ENCODE peak calls at places on chromosomes 3 and 15, in four cellular contexts. I, S, K and J are unnamed samples.
A peak's percentile ranks its signal among the peaks of the same experiment; 100 is the strongest.

GRCh38 chr3:102017784-102018183 is 168.5 kb downstream of the NFKBIZ start:
- DNase-seq in K (no peak), S (no peak), I (no peak), J (no peak)

GRCh38 chr3:125150525-125151436 is 61.8 kb downstream of the SLC12A8 start:
- DNase-seq in I (no peak), S (no peak), K (no peak), J (no peak)

GRCh38 chr3:172333692-172334457 is 114.4 kb downstream of the GHSR start:
- DNase-seq in S (no peak), I (no peak), K (no peak), J (no peak)

GRCh38 chr3:114770874-114771273 is 376.2 kb downstream of the ZBTB20 start:
- DNase-seq in S (no peak), I (no peak), K (no peak), J (no peak)

GRCh38 chr3:27575509-27575908 is 91.3 kb upstream of the SLC4A7 start:
- DNase-seq in K (no peak), I (no peak), S (no peak), J (no peak)

GRCh38 chr3:113736548-113737089 is 9.4 kb downstream of the NAA50 start:
- DNase-seq in I (no peak), K (no peak), S (no peak), J (peak; percentile 4)

GRCh38 chr3:158631986-158632385 is 12.3 kb upstream of the GFM1 start:
- DNase-seq in K (no peak), I (no peak), S (no peak), J (no peak)

GRCh38 chr15:64527263-64527984 is 67.0 kb downstream of the ZNF609 start:
- DNase-seq in K (no peak), I (no peak), S (no peak), J (no peak)

GRCh38 chr15:42007386-42007785 is 13.5 kb downstream of the PLA2G4E start:
- DNase-seq in S (no peak), K (no peak), I (no peak), J (no peak)

GRCh38 chr15:38944551-38944950 is 379.9 kb upstream of the RASGRP1 start:
- DNase-seq in I (no peak), S (no peak), K (no peak), J (no peak)

GRCh38 chr3:66956740-66957139 is 41.4 kb upstream of the KBTBD8 start:
- DNase-seq in K (no peak), I (no peak), S (no peak), J (no peak)

GRCh38 chr3:101193957-101194356 is 126.4 kb downstream of the IMPG2 start:
- DNase-seq in K (no peak), S (no peak), I (no peak), J (no peak)

GRCh38 chr3:7029562-7029961 is 168.6 kb downstream of the GRM7 start:
- DNase-seq in K (no peak), I (no peak), S (no peak), J (no peak)

GRCh38 chr3:49673715-49674490 is at the start of gene APEH:
- DNase-seq in I (peak; percentile 95), S (peak; percentile 98), K (peak; percentile 88), J (peak; percentile 93)

GRCh38 chr3:160869825-160870224 is 113.8 kb downstream of the PPM1L start:
- DNase-seq in K (no peak), S (no peak), I (peak; percentile 68), J (peak; percentile 56)

GRCh38 chr15:101138913-101139880 is 112.7 kb downstream of the CHSY1 start:
- DNase-seq in I (no peak), K (no peak), S (no peak), J (no peak)

GRCh38 chr3:146274833-146275232 is 23.9 kb upstream of the PLSCR4 start:
- DNase-seq in I (no peak), S (no peak), K (no peak), J (no peak)
- TF ChIP-seq POLR2AphosphoS5 in I (no peak), S (no peak), K (no peak), J (no peak)

DNA sequence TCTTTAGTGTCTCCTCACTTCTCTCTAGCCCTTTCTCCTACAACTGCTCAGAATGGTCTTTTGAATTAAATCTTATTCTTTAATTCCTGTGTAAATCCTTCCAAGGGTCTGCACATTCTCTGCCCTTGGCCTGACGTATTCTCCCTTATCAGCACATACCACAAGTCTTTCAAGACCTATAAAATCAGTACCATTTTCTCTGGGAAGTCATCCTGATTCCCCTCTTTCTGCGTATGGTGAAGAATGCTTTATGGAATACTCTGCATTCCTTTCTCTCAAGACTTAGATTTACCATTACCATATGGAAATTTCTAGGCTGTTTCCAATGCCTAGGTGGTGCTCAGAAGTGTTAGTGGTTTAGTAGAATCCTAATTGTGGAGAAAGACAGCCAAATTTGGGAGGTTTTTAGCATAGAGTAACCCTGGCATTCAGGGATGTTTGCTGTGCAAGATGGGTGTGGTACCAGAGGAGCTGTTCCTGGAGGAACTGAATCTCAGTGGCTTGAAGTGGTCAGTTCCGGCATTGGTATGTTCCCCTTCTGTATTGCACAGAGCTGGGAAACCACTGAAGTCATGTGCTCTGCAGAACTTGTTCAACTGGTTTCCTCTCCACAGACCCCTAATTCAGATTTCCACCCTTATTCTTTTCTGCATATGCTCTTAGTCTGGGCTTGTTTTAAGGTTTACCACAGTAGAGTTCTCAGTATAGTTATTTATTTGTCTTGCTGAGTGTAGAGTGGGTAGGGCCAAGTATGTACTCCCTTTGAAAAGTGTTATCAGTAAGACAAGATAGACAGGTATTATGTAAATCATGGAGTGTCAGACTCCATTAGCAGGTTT is 24.5 kb downstream of the IQGAP1 start:
- DNase-seq in K (no peak), I (peak; percentile 68), S (no peak), J (peak; percentile 76)
- H3K4me1 ChIP-seq in K (peaks cover 21% of the 10 kb centered on the region), I (peaks cover 34% of the 10 kb centered on the region), S (peaks cover 58% of the 10 kb centered on the region), J (no peaks in the 10 kb centered on the region)

DNA sequence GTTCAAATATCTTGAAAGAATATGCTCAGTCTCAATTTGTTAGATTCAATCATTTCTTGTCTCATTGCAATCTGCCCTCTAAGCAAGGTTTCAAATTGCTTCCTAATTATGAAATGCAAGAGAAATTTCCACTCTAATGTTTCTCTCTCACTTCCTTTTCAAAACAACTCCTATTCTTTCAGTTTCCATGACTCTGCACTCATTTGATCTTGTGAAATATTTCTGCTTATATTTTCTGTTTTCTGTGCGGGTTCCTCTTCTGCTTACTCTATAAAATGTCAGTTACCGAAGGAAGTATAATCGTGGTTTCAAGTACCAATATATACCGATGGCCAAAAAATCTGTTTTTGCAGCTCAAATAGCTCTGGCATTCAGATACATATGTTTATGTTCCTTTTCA is 521.9 kb upstream of the NAALADL2 start:
- DNase-seq in S (no peak), I (no peak), K (no peak), J (no peak)
- TF ChIP-seq POLR2AphosphoS5 in S (no peak), I (no peak), K (no peak), J (no peak)

GRCh38 chr3:143002727-143003126 is 1.4 kb downstream of the U2SURP start:
- DNase-seq in I (no peak), S (no peak), K (no peak), J (no peak)

GRCh38 chr3:143001369-143002082 is at the start of gene U2SURP:
- DNase-seq in K (peak; percentile 86), I (peak; percentile 95), S (peak; percentile 98), J (peak; percentile 98)

GRCh38 chr3:143002083-143002712 is 828 bp downstream of the U2SURP start:
- DNase-seq in I (no peak), S (no peak), K (no peak), J (no peak)

GRCh38 chr3:143001034-143001368 is 369 bp upstream of the U2SURP start:
- DNase-seq in S (no peak), I (no peak), K (no peak), J (no peak)

DNA sequence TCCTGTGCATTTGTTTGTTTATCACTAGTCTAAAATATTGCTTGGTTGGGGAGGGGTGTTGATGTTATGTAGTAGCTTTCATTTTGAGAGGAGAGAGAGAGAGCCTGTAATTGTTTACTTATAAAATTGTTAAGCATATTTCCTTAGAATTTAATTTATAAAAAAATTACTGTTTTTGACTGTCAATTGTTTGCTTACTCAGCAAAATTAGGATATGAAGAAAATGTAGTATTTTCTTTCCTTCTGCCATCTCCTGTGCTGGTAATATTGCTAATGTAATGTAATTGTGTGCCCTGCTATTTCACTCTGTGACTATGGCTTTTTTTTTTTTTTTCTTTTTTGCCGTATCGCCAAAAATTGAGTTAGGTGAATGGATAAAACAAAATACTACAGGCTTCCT is 3.5 kb downstream of the U2SURP start:
- DNase-seq in I (no peak), S (no peak), K (no peak), J (no peak)
- H3K4me1 ChIP-seq in I (peaks cover 4% of the 10 kb centered on the region), S (peaks cover 53% of the 10 kb centered on the region), K (no peaks in the 10 kb centered on the region), J (no peaks in the 10 kb centered on the region)

DNA sequence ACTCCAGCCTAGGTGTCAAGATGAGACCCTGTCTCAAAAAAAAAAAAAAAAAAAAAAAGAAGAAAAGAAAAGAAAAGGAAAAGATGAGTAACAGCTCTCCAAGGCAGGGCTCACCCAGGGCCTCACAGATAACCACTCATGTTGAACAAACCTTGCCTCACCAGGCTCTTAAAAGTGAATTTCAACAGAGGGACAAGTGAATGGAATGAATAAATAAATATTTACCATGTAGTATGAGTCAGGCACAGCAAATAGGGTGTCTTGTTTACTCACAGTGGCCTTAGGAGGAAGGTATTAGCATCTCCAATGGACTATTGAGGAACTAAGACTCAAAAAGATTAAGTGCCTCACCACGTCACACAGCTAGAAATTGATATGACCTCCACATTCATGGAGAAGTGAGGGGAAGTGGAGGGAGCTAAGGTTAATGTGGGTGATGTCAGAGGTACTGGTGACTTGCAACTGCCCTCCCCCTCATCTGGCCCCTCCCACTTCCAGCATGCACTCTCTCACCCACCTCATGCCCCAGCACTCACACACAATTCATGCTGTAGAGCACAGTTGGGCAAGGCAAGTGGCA is 255.5 kb downstream of the UACA start:
- DNase-seq in I (no peak), S (no peak), K (no peak), J (peak; percentile 55)
- TF ChIP-seq POLR2AphosphoS5 in I (no peak), S (no peak), K (no peak), J (peak; percentile 90)

GRCh38 chr3:15903776-15904720 is 106.3 kb upstream of the ANKRD28 start:
- DNase-seq in S (no peak), I (no peak), K (no peak), J (no peak)
- H3K4me1 ChIP-seq in S (peaks cover 19% of the 10 kb centered on the region), I (no peaks in the 10 kb centered on the region), K (no peaks in the 10 kb centered on the region), J (peaks cover 2% of the 10 kb centered on the region)

DNA sequence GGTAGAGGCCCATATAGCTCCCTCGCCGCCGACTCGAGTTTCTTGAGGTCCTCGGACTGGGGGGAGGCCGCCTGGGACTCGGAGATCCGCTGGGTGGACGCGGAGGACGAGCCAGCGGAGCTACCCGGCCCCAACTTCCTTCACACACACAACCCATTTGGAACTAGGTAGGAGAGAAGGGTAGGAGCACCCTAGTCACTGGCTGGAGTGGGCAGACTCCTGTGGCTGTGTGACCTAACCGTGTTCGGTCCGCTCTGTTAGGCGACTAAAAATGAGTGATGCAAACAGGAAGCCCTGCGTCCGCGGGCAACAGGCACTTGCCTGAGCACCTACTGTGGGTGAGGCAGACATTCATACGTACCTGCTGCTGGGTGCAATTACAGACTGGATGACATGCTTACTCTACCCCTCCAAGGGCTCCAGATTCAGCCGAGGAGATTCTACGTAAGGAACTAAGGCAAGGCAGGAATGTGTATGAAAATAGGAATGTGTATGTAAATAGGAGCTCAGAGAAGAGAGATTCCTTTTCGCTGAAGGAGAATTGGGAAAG is 4.6 kb upstream of the SIN3A start:
- DNase-seq in K (no peak), S (no peak), I (no peak), J (no peak)
- TF ChIP-seq POLR2AphosphoS5 in K (peak; percentile 73), S (no peak), I (peak; percentile 16), J (no peak)